ENCODE peak calls at places on chromosomes 2 and 18, in eight cellular contexts. R is LHCN-M2; D is stimulated activated CD8-positive, alpha-beta memory T cell treated with anti-CD3 and anti-CD28 coated beads, Interleukin-15, amount 100 ng/mL, for 1 hour; P is HuH-7.5; E is tibial nerve; N is amniotic epithelial cell; M is cerebellar cortex; W is M059J. Z is an unnamed sample.
A peak's percentile ranks its signal among the peaks of the same experiment; 100 is the strongest.

GRCh38 chr2:48600204-48600813 is 17.3 kb upstream of the GTF2A1L start:
- DNase-seq in R (peak; percentile 37), D (no peak), P (peak; percentile 14), E (no peak), N (peak; percentile 40), M (peak; percentile 57), W (peak; percentile 47), Z (no peak)

GRCh38 chr2:239261796-239262475 is 138.9 kb downstream of the HDAC4 start:
- DNase-seq in R (no peak), D (no peak), P (no peak), E (no peak), N (no peak), M (no peak), W (no peak), Z (no peak)

GRCh38 chr18:63613420-63613819 is 26.3 kb downstream of the SERPINB13 start:
- DNase-seq in R (no peak), D (no peak), P (no peak), E (no peak), N (no peak), M (no peak), W (no peak), Z (no peak)

GRCh38 chr18:50468802-50469201 is 91.1 kb upstream of the MAPK4 start:
- DNase-seq in R (no peak), D (no peak), P (no peak), E (no peak), N (no peak), M (no peak), W (no peak), Z (no peak)

GRCh38 chr2:191184457-191184856 is 33.7 kb upstream of the STAT4 start:
- DNase-seq in R (no peak), D (no peak), P (no peak), E (no peak), N (no peak), M (no peak), W (no peak), Z (no peak)

GRCh38 chr18:62621546-62621945 is 93.8 kb upstream of the PHLPP1 start:
- DNase-seq in R (no peak), D (no peak), P (no peak), E (no peak), N (no peak), M (no peak), W (no peak), Z (no peak)

GRCh38 chr2:73984922-73985317 is 210 bp downstream of the TET3 start:
- DNase-seq in R (peak; percentile 20), D (peak; percentile 36), P (peak; percentile 77), E (no peak), N (no peak), M (no peak), W (no peak), Z (peak; percentile 66)

GRCh38 chr2:12493031-12493513 is 223.7 kb upstream of the TRIB2 start:
- DNase-seq in R (peak; percentile 22), D (no peak), P (no peak), E (no peak), N (peak; percentile 97), M (no peak), W (peak; percentile 89), Z (no peak)

GRCh38 chr2:101900375-101900774 is 91.4 kb upstream of the IL1R2 start:
- DNase-seq in R (no peak), D (no peak), P (no peak), E (no peak), N (no peak), M (no peak), W (no peak), Z (no peak)

GRCh38 chr18:22470511-22471181 is 52.9 kb upstream of the CTAGE1 start:
- DNase-seq in R (no peak), D (no peak), P (no peak), E (no peak), N (peak; percentile 84), M (no peak), W (peak; percentile 80), Z (no peak)

GRCh38 chr2:74841663-74842062 is 7.7 kb downstream of the HK2 start:
- DNase-seq in R (no peak), D (no peak), P (no peak), E (no peak), N (no peak), M (no peak), W (no peak), Z (no peak)

GRCh38 chr2:216632952-216633615 is at the start of gene IGFBP2:
- DNase-seq in R (no peak), D (no peak), P (no peak), E (no peak), N (peak; percentile 51), M (peak; percentile 34), W (no peak), Z (no peak)

GRCh38 chr2:238868067-238868524 is 20.2 kb downstream of the TWIST2 start:
- DNase-seq in R (peak; percentile 68), D (no peak), P (no peak), E (no peak), N (no peak), M (no peak), W (peak; percentile 52), Z (no peak)

GRCh38 chr2:174337337-174338154 is 2.8 kb downstream of the SP9 start:
- DNase-seq in R (no peak), D (no peak), P (peak; percentile 73), E (no peak), N (no peak), M (no peak), W (peak; percentile 5), Z (peak; percentile 33)

GRCh38 chr2:98483257-98483861 is 38.7 kb downstream of the INPP4A start:
- DNase-seq in R (no peak), D (no peak), P (no peak), E (no peak), N (no peak), M (no peak), W (no peak), Z (no peak)

GRCh38 chr2:214830794-214831346 is 21.4 kb upstream of the BARD1 start:
- DNase-seq in R (peak; percentile 32), D (no peak), P (no peak), E (no peak), N (peak; percentile 45), M (peak; percentile 10), W (peak; percentile 9), Z (no peak)

GRCh38 chr2:148578493-148578884 is 66.1 kb upstream of the EPC2 start:
- DNase-seq in R (no peak), D (no peak), P (no peak), E (no peak), N (no peak), M (no peak), W (no peak), Z (no peak)

GRCh38 chr2:186855216-186855615 is 6.2 kb upstream of the ZSWIM2 start:
- DNase-seq in R (no peak), D (no peak), P (no peak), E (no peak), N (no peak), M (no peak), W (no peak), Z (no peak)

GRCh38 chr2:152418688-152419087 is 83.7 kb downstream of the FMNL2 start:
- DNase-seq in R (peak; percentile 21), D (no peak), P (no peak), E (no peak), N (no peak), M (no peak), W (no peak), Z (no peak)

GRCh38 chr18:35143615-35144596 is 96.9 kb upstream of the ZNF397 start:
- DNase-seq in R (peak; percentile 44), D (no peak), P (peak; percentile 40), E (peak; percentile 68), N (peak; percentile 52), M (peak; percentile 89), W (peak; percentile 56), Z (peak; percentile 31)

GRCh38 chr2:222774941-222775340 is 85.9 kb upstream of the ACSL3 start:
- DNase-seq in R (no peak), D (no peak), P (no peak), E (no peak), N (no peak), M (no peak), W (peak; percentile 91), Z (no peak)

GRCh38 chr2:45721150-45721549 is 69.7 kb downstream of the PRKCE start:
- DNase-seq in R (no peak), D (no peak), P (no peak), E (no peak), N (no peak), M (no peak), W (no peak), Z (no peak)

GRCh38 chr2:16282511-16282910 is 342.2 kb downstream of the MYCN start:
- DNase-seq in R (no peak), D (no peak), P (no peak), E (no peak), N (no peak), M (no peak), W (no peak), Z (no peak)

GRCh38 chr2:96501886-96502810 is 3.0 kb downstream of the NEURL3 start:
- DNase-seq in R (no peak), D (no peak), P (no peak), E (no peak), N (no peak), M (peak; percentile 19), W (no peak), Z (no peak)

GRCh38 chr2:132795220-132795619 is 125.2 kb upstream of the LYPD1 start:
- DNase-seq in R (no peak), D (no peak), P (no peak), E (no peak), N (no peak), M (no peak), W (no peak), Z (no peak)

GRCh38 chr2:233209117-233209977 is 42.1 kb upstream of the ATG16L1 start:
- DNase-seq in R (peak; percentile 13), D (no peak), P (no peak), E (no peak), N (peak; percentile 66), M (peak; percentile 16), W (peak; percentile 84), Z (no peak)

GRCh38 chr18:69885381-69885780 is 62.3 kb downstream of the CD226 start:
- DNase-seq in R (no peak), D (no peak), P (no peak), E (no peak), N (no peak), M (no peak), W (no peak), Z (no peak)

GRCh38 chr2:188369365-188369764 is 77.7 kb downstream of the GULP1 start:
- DNase-seq in R (peak; percentile 69), D (no peak), P (peak; percentile 19), E (peak; percentile 9), N (peak; percentile 55), M (peak; percentile 48), W (peak; percentile 66), Z (no peak)

GRCh38 chr2:235468978-235469694 is 24.7 kb upstream of the AGAP1 start:
- DNase-seq in R (peak; percentile 93), D (no peak), P (no peak), E (peak; percentile 51), N (peak; percentile 49), M (peak; percentile 16), W (peak; percentile 88), Z (no peak)

GRCh38 chr2:134558208-134558890 is 160.5 kb downstream of the TMEM163 start:
- DNase-seq in R (no peak), D (no peak), P (no peak), E (no peak), N (no peak), M (peak; percentile 75), W (no peak), Z (no peak)

GRCh38 chr2:107529146-107529545 is 297.5 kb upstream of the RGPD4 start:
- DNase-seq in R (peak; percentile 50), D (no peak), P (no peak), E (no peak), N (no peak), M (no peak), W (peak; percentile 13), Z (no peak)

GRCh38 chr2:104736026-104736425 is 117.9 kb upstream of the POU3F3 start:
- DNase-seq in R (no peak), D (no peak), P (no peak), E (no peak), N (no peak), M (no peak), W (no peak), Z (no peak)